ENCODE peak calls at places on chromosomes 13 and 19, in ten cellular contexts. N, T, F, B, R, U, M, X, Y and K are unnamed samples.

GRCh38 chr13:73171926-73172325 is 113.1 kb downstream of the KLF5 start:
- DNase-seq in R (no peak), U (no peak), M (no peak), B (no peak), F (no peak), Y (no peak), X (peak), N (no peak), T (no peak), K (no peak)

GRCh38 chr19:50518091-50519005 is 4.6 kb upstream of the ASPDH start:
- DNase-seq in U (no peak), X (peak), R (no peak), N (no peak), Y (no peak), T (no peak), B (no peak), F (no peak), M (no peak), K (peak)

GRCh38 chr19:39157275-39157996 is 31.9 kb downstream of the PAK4 start:
- DNase-seq in R (no peak), X (no peak), T (no peak), B (no peak), M (no peak), N (no peak), U (no peak), Y (no peak), F (no peak), K (no peak)

GRCh38 chr19:1492474-1493006 is 1.6 kb downstream of the REEP6 start:
- DNase-seq in T (no peak), Y (no peak), N (no peak), X (no peak), U (no peak), B (no peak), M (peak), R (no peak), F (no peak), K (no peak)

GRCh38 chr13:48318714-48319457 is 15.3 kb downstream of the RB1 start:
- DNase-seq in X (peak), B (no peak), T (no peak), N (no peak), Y (no peak), R (no peak), M (no peak), F (no peak), U (no peak), K (no peak)

GRCh38 chr19:30255783-30256509 is 116.2 kb upstream of the ZNF536 start:
- DNase-seq in R (no peak), X (no peak), M (no peak), T (no peak), Y (no peak), B (no peak), U (no peak), N (no peak), F (no peak), K (peak)

GRCh38 chr19:46716013-46716671 is 772 bp downstream of the PRKD2 start:
- DNase-seq in M (no peak), Y (no peak), B (no peak), N (no peak), T (no peak), R (no peak), F (no peak), U (no peak), X (no peak), K (no peak)

GRCh38 chr13:110138700-110139036 is 168.3 kb downstream of the COL4A1 start:
- DNase-seq in B (peak), N (no peak), X (peak), R (no peak), U (no peak), F (no peak), T (no peak), Y (no peak), M (no peak), K (no peak)